ENCODE peak calls at places on chromosomes 2 and 18, in seven cellular contexts. U, M, L, E, Z, R and Q are unnamed samples.

GRCh38 chr2:46309052-46309953 is 12.1 kb downstream of the EPAS1 start:
- DNase-seq in Z (no peak), R (peak), E (no peak), L (peak), M (no peak), U (peak), Q (no peak)

GRCh38 chr2:158060160-158060861 is 41.4 kb upstream of the UPP2 start:
- DNase-seq in E (no peak), L (no peak), R (no peak), M (no peak), U (no peak), Z (no peak), Q (no peak)

GRCh38 chr2:57497489-57498096 is 549.0 kb upstream of the VRK2 start:
- DNase-seq in M (peak), L (peak), Z (peak), R (peak), U (peak), E (no peak), Q (peak)

GRCh38 chr18:32637216-32637615 is 135.6 kb downstream of the KLHL14 start:
- DNase-seq in R (no peak), L (no peak), M (no peak), U (no peak), E (no peak), Z (no peak), Q (no peak)

GRCh38 chr2:150520887-150521664 is 33.6 kb upstream of the RND3 start:
- DNase-seq in M (no peak), U (no peak), E (no peak), L (peak), R (peak), Z (no peak), Q (no peak)

GRCh38 chr18:49026501-49027378 is 76.0 kb upstream of the SMAD7 start:
- DNase-seq in R (no peak), Z (no peak), L (no peak), E (no peak), M (no peak), U (no peak), Q (no peak)

GRCh38 chr2:9950521-9951271 is 797 bp upstream of the GRHL1 start:
- DNase-seq in Z (peak), M (peak), L (no peak), U (peak), R (peak), E (no peak), Q (peak)

GRCh38 chr2:203559640-203560039 is 24.5 kb upstream of the RAPH1 start:
- DNase-seq in U (no peak), M (no peak), Z (no peak), R (no peak), E (no peak), L (peak), Q (no peak)

GRCh38 chr2:215476424-215476823 is 40.6 kb upstream of the FN1 start:
- DNase-seq in R (no peak), M (no peak), U (peak), Z (no peak), E (no peak), L (peak), Q (no peak)

GRCh38 chr18:68735498-68736343 is 20.8 kb upstream of the TMX3 start:
- DNase-seq in R (peak), E (no peak), U (peak), M (peak), L (peak), Z (peak), Q (no peak)

GRCh38 chr18:59870623-59871130 is 29.1 kb upstream of the PMAIP1 start:
- DNase-seq in M (no peak), Z (no peak), E (no peak), L (peak), R (no peak), U (no peak), Q (no peak)

GRCh38 chr2:112881217-112882000 is 29.6 kb upstream of the IL37 start:
- DNase-seq in Z (peak), U (peak), E (no peak), L (peak), R (peak), M (no peak), Q (no peak)

GRCh38 chr2:47222813-47223564 is 67.9 kb upstream of the STPG4 start:
- DNase-seq in R (no peak), Z (no peak), E (no peak), L (no peak), M (no peak), U (peak), Q (no peak)

GRCh38 chr2:10434885-10435419 is 13.2 kb downstream of the ODC1 start:
- DNase-seq in E (no peak), R (peak), Z (peak), L (peak), M (peak), U (peak), Q (peak)

GRCh38 chr2:86301010-86301409 is 36.4 kb downstream of the REEP1 start:
- DNase-seq in M (no peak), E (no peak), R (peak), U (no peak), Z (peak), L (no peak), Q (no peak)

GRCh38 chr2:239695728-239696240 is 295.0 kb upstream of the HDAC4 start:
- DNase-seq in U (no peak), R (no peak), Z (no peak), L (no peak), E (no peak), M (no peak), Q (no peak)

GRCh38 chr2:46644690-46645385 is 165.5 kb downstream of the TMEM247 start:
- DNase-seq in E (no peak), Z (no peak), R (peak), U (no peak), L (peak), M (no peak), Q (no peak)

GRCh38 chr2:88690591-88691338 is 708 bp upstream of the RPIA start:
- DNase-seq in E (no peak), U (peak), M (no peak), R (no peak), Z (no peak), L (peak), Q (peak)

GRCh38 chr2:28828382-28828781 is 17.7 kb downstream of the SPDYA start:
- DNase-seq in E (no peak), R (no peak), Z (no peak), L (peak), M (no peak), U (no peak), Q (no peak)

GRCh38 chr2:75432761-75433361 is 127.9 kb downstream of the EVA1A start:
- DNase-seq in R (peak), Z (peak), U (no peak), E (no peak), M (peak), L (peak), Q (peak)

GRCh38 chr2:232523682-232524597 is 2.0 kb upstream of the CHRND start:
- DNase-seq in L (peak), M (peak), U (peak), Z (peak), R (peak), E (peak), Q (peak)

GRCh38 chr2:197304556-197305011 is 6.0 kb downstream of the ANKRD44 start:
- DNase-seq in E (no peak), U (no peak), Z (no peak), R (no peak), M (no peak), L (no peak), Q (no peak)

GRCh38 chr2:143937563-143938346 is 582.2 kb downstream of the ZEB2 start:
- DNase-seq in M (no peak), R (peak), Z (peak), L (no peak), E (no peak), U (no peak), Q (no peak)

GRCh38 chr2:236166157-236166780 is 1.9 kb downstream of the GBX2 start:
- DNase-seq in R (peak), E (no peak), Z (peak), L (no peak), U (no peak), M (peak), Q (peak)

GRCh38 chr2:40877734-40878288 is 425.9 kb upstream of the SLC8A1 start:
- DNase-seq in R (no peak), M (no peak), Z (no peak), E (no peak), U (no peak), L (no peak), Q (no peak)

GRCh38 chr2:162732946-162733698 is 105.4 kb downstream of the KCNH7 start:
- DNase-seq in E (no peak), L (no peak), R (no peak), M (no peak), Z (peak), U (peak), Q (no peak)

GRCh38 chr2:111534816-111535803 is 348.9 kb downstream of the ANAPC1 start:
- DNase-seq in Z (no peak), E (no peak), M (no peak), R (peak), U (no peak), L (peak), Q (no peak)

GRCh38 chr2:64204006-64204632 is 59.9 kb upstream of the PELI1 start:
- DNase-seq in Z (no peak), E (no peak), R (peak), L (peak), M (no peak), U (peak), Q (peak)

GRCh38 chr2:15863089-15863488 is 77.3 kb upstream of the MYCN start:
- DNase-seq in Z (no peak), L (no peak), R (no peak), M (no peak), E (no peak), U (no peak), Q (no peak)

GRCh38 chr2:132497591-132497990 is 81.0 kb downstream of the GPR39 start:
- DNase-seq in Z (no peak), R (peak), M (no peak), U (no peak), L (peak), E (no peak), Q (no peak)

GRCh38 chr18:58541137-58541788 is 87.6 kb downstream of the ALPK2 start:
- DNase-seq in U (peak), R (peak), Z (peak), M (no peak), E (peak), L (peak), Q (peak)

GRCh38 chr2:106547104-106547503 is 59.9 kb downstream of the CD8B2 start:
- DNase-seq in U (peak), M (no peak), L (no peak), Z (no peak), E (no peak), R (no peak), Q (no peak)

GRCh38 chr18:52617931-52618330 is 277.9 kb downstream of the DCC start:
- DNase-seq in L (peak), M (no peak), E (no peak), R (no peak), Z (no peak), U (no peak), Q (no peak)

GRCh38 chr18:46716827-46717226 is 40.0 kb downstream of the ST8SIA5 start:
- DNase-seq in R (no peak), U (no peak), Z (no peak), L (no peak), M (no peak), E (no peak), Q (no peak)

GRCh38 chr18:46719388-46719787 is 37.5 kb downstream of the ST8SIA5 start:
- DNase-seq in R (no peak), U (no peak), Z (no peak), M (no peak), L (no peak), E (no peak), Q (no peak)

GRCh38 chr18:46720092-46720491 is 36.8 kb downstream of the ST8SIA5 start:
- DNase-seq in E (no peak), L (no peak), U (no peak), M (no peak), Z (no peak), R (no peak), Q (no peak)

GRCh38 chr18:46720521-46720920 is 36.3 kb downstream of the ST8SIA5 start:
- DNase-seq in U (no peak), Z (no peak), L (no peak), R (no peak), E (no peak), M (no peak), Q (no peak)

DNA sequence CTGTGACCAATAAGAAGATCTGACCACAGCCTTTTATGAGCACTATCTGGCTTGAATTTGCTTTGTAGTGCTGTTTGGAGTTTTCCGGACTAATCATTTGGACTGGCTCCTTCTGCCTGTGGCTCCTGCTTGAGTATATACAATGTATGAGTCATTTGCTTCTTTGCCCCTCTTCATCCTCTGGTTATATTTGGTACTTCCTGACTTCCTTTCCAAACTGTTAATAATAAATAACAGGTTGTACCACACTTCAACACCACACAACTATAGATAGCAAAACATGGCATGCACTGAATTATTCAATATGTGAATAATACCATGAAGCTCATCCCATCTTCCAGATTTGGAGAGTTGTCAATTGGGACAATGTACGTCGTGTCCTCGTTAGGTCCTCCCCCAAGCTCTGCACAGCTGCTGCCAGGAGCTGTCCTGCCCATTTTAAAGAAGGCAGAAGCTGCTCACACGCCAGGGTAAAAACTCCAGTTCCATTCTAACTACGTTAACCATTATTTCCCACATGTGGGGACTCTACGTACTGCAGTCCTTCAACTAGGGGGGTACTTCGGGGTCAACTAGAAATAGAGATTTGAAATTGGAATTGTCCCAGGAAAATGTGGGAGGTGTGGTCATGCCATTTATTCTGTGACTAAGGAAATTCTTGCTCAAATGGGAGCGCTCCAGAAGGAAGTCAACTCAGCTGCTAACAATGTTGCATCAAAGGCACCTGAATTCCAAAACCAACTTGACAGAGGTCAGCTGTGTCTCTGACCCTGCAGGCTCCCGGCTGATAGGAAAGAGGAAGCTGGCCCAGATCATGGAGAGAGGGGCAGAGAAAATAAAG is 38.1 kb downstream of the ST8SIA5 start:
- DNase-seq in U (peak), Z (peak), R (peak), M (no peak), E (no peak), L (peak), Q (no peak)
- H3K27ac ChIP-seq in U (no peak), Z (no peak), R (no peak), M (no peak), E (no peak), L (no peak), Q (no peak)

GRCh38 chr2:219698684-219699439 is 71.4 kb downstream of the SLC4A3 start:
- DNase-seq in M (no peak), E (no peak), Z (no peak), R (no peak), L (no peak), U (no peak), Q (no peak)
- H3K4me2 ChIP-seq in M (no peak), E (peak), Z (no peak), R (no peak), L (no peak), U (no peak), Q (no peak)

GRCh38 chr2:204900910-204901309 is 355.6 kb downstream of the PARD3B start:
- DNase-seq in R (no peak), U (no peak), L (peak), M (no peak), Z (no peak), E (no peak), Q (no peak)
- H4K8ac ChIP-seq in R (no peak), U (peak), L (no peak), M (no peak), Z (no peak), E (no peak), Q (no peak)

GRCh38 chr2:176531608-176532007 is 262.4 kb downstream of the MTX2 start:
- DNase-seq in U (no peak), M (no peak), R (no peak), E (no peak), L (no peak), Z (no peak), Q (no peak)

GRCh38 chr2:176522271-176522670 is 253.0 kb downstream of the MTX2 start:
- DNase-seq in L (no peak), M (no peak), R (no peak), U (no peak), Z (no peak), E (no peak), Q (no peak)

GRCh38 chr2:176525058-176525457 is 255.8 kb downstream of the MTX2 start:
- DNase-seq in U (no peak), M (no peak), L (no peak), R (no peak), E (no peak), Z (no peak), Q (no peak)

GRCh38 chr2:176521860-176522259 is 252.6 kb downstream of the MTX2 start:
- DNase-seq in L (no peak), R (no peak), U (no peak), E (no peak), Z (no peak), M (no peak), Q (no peak)

DNA sequence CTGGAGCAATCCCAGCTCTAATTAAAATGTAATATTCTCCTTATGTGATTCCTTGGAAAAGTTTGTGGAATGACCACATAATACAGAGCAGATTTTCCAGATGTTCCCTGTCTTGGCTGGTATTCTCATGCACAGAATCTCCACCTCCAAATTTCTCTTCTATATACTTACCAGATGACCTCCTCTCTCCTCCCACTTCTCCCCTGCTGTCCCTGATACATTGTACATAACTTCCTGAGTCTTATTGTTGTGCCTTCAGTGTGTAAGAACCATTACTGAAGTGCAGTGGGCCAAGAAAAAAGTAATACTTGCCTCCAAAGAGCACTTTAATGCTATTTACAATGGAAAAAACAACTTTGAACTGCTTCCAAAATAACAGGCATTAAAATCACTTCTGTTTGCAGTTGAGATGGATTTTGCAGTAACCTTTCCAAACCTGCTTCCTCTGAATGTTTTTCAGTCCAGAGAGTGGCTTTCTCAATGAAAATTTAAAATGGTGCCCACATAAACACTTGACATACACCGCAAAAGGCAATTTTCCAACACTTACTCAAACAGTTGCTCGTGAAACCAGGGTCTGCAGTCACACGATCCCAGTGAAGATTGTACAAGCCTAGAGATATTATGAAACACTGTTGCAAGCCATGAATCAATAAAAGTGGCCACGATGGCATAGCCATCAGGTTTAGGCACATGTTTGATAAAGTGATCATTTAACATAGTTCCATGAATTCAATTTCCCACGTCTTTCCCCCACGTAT is 258.1 kb downstream of the MTX2 start:
- DNase-seq in R (no peak), E (no peak), L (no peak), M (no peak), U (no peak), Z (no peak), Q (no peak)
- H3K27ac ChIP-seq in R (no peak), E (no peak), L (no peak), M (no peak), U (no peak), Z (no peak), Q (no peak)

GRCh38 chr18:12038082-12038660 is 55.5 kb upstream of the ANKRD62 start:
- DNase-seq in R (no peak), Z (peak), M (peak), U (peak), E (no peak), L (no peak), Q (no peak)
- H3K4me2 ChIP-seq in R (peak), Z (peak), M (peak), U (peak), E (peak), L (no peak), Q (peak)

GRCh38 chr2:213722564-213722963 is 438.3 kb downstream of the SPAG16 start:
- DNase-seq in U (no peak), R (no peak), M (no peak), E (no peak), Z (no peak), L (no peak), Q (no peak)

GRCh38 chr2:213723051-213723560 is 438.8 kb downstream of the SPAG16 start:
- DNase-seq in M (no peak), E (no peak), R (no peak), Z (peak), U (no peak), L (no peak), Q (no peak)

GRCh38 chr2:213726101-213726500 is 441.8 kb downstream of the SPAG16 start:
- DNase-seq in Z (no peak), L (no peak), R (no peak), U (no peak), M (no peak), E (no peak), Q (no peak)

GRCh38 chr2:213723707-213724106 is 439.4 kb downstream of the SPAG16 start:
- DNase-seq in R (peak), M (no peak), U (no peak), Z (peak), E (no peak), L (no peak), Q (no peak)
- H4K8ac ChIP-seq in R (no peak), M (no peak), U (no peak), Z (no peak), E (no peak), L (no peak), Q (no peak)

GRCh38 chr2:179233037-179233436 is 31.6 kb downstream of the SESTD1 start:
- DNase-seq in R (peak), E (no peak), M (no peak), U (no peak), Z (no peak), L (no peak), Q (no peak)
- H3K27ac ChIP-seq in R (no peak), E (no peak), M (no peak), U (no peak), Z (no peak), L (no peak), Q (no peak)

DNA sequence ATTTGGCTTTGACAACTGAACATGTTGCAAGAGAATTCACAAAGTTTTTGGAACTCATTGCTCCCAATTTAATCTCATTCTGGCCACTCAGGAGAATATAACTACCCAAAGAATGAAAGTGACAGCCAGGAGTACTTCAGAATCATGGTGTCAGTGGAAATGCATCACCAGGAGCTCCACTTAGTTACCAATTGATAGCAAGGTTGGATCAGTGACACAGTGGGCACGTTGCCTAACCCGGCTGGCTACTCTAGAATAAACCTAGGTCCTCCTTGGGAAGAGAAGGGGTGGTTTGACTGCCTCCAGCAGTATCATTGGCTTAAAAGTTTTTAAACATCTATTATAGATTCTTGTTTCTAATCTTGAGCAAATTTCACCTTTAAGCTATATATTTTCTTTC is 40.0 kb upstream of the LRP1B start:
- DNase-seq in Z (no peak), L (no peak), R (no peak), E (no peak), U (no peak), M (no peak), Q (no peak)
- H3K4me2 ChIP-seq in Z (no peak), L (no peak), R (no peak), E (no peak), U (no peak), M (no peak), Q (no peak)